ENCODE peak calls at places on chromosomes 6 and 20, in ten cellular contexts. One of them, this sample, is unnamed.

GRCh38 chr20:47843886-47844567 is 58.7 kb upstream of the SULF2 start:
- DNase-seq in heart left ventricle: no peak
- DNase-seq in heart right ventricle: no peak
- DNase-seq in activated T-cell treated with anti-CD3 and anti-CD28 coated beads, Interleukin-2, amount 50 U/mL, for 48 hours: no peak
- DNase-seq in NCI-H524: no peak
- DNase-seq in T-helper 2 cell: no peak
- DNase-seq in HEK293T: no peak
- DNase-seq in Kasumi-1: no peak
- DNase-seq in SW480: peak
- DNase-seq in effector CD4-positive, alpha-beta T cell: no peak
- DNase-seq in this sample: no peak

GRCh38 chr6:47188588-47189021 is 121.1 kb downstream of the TNFRSF21 start:
- DNase-seq in heart left ventricle: no peak
- DNase-seq in heart right ventricle: no peak
- DNase-seq in activated T-cell treated with anti-CD3 and anti-CD28 coated beads, Interleukin-2, amount 50 U/mL, for 48 hours: no peak
- DNase-seq in NCI-H524: no peak
- DNase-seq in T-helper 2 cell: no peak
- DNase-seq in HEK293T: no peak
- DNase-seq in Kasumi-1: no peak
- DNase-seq in SW480: peak
- DNase-seq in effector CD4-positive, alpha-beta T cell: no peak
- DNase-seq in this sample: no peak

GRCh38 chr6:71012871-71013456 is 56.1 kb upstream of the B3GAT2 start:
- DNase-seq in heart left ventricle: no peak
- DNase-seq in heart right ventricle: no peak
- DNase-seq in activated T-cell treated with anti-CD3 and anti-CD28 coated beads, Interleukin-2, amount 50 U/mL, for 48 hours: no peak
- DNase-seq in NCI-H524: peak
- DNase-seq in T-helper 2 cell: no peak
- DNase-seq in HEK293T: peak
- DNase-seq in Kasumi-1: peak
- DNase-seq in SW480: peak
- DNase-seq in effector CD4-positive, alpha-beta T cell: no peak
- DNase-seq in this sample: peak

GRCh38 chr20:22341508-22341907 is 242.9 kb downstream of the FOXA2 start:
- DNase-seq in heart left ventricle: no peak
- DNase-seq in heart right ventricle: no peak
- DNase-seq in activated T-cell treated with anti-CD3 and anti-CD28 coated beads, Interleukin-2, amount 50 U/mL, for 48 hours: no peak
- DNase-seq in NCI-H524: no peak
- DNase-seq in T-helper 2 cell: no peak
- DNase-seq in HEK293T: no peak
- DNase-seq in Kasumi-1: no peak
- DNase-seq in SW480: peak
- DNase-seq in effector CD4-positive, alpha-beta T cell: no peak
- DNase-seq in this sample: no peak

GRCh38 chr6:76574746-76575145 is 502.3 kb upstream of the IMPG1 start:
- DNase-seq in heart left ventricle: no peak
- DNase-seq in heart right ventricle: no peak
- DNase-seq in activated T-cell treated with anti-CD3 and anti-CD28 coated beads, Interleukin-2, amount 50 U/mL, for 48 hours: no peak
- DNase-seq in NCI-H524: no peak
- DNase-seq in T-helper 2 cell: no peak
- DNase-seq in HEK293T: no peak
- DNase-seq in Kasumi-1: no peak
- DNase-seq in SW480: no peak
- DNase-seq in effector CD4-positive, alpha-beta T cell: no peak
- DNase-seq in this sample: no peak

GRCh38 chr20:16350465-16350864 is 222.8 kb downstream of the KIF16B start:
- DNase-seq in heart left ventricle: no peak
- DNase-seq in heart right ventricle: no peak
- DNase-seq in activated T-cell treated with anti-CD3 and anti-CD28 coated beads, Interleukin-2, amount 50 U/mL, for 48 hours: no peak
- DNase-seq in NCI-H524: no peak
- DNase-seq in T-helper 2 cell: no peak
- DNase-seq in HEK293T: no peak
- DNase-seq in Kasumi-1: no peak
- DNase-seq in SW480: no peak
- DNase-seq in effector CD4-positive, alpha-beta T cell: no peak
- DNase-seq in this sample: peak

GRCh38 chr6:11500008-11500407 is 37.5 kb upstream of the TMEM170B start:
- DNase-seq in heart left ventricle: no peak
- DNase-seq in heart right ventricle: no peak
- DNase-seq in activated T-cell treated with anti-CD3 and anti-CD28 coated beads, Interleukin-2, amount 50 U/mL, for 48 hours: no peak
- DNase-seq in NCI-H524: no peak
- DNase-seq in T-helper 2 cell: no peak
- DNase-seq in HEK293T: no peak
- DNase-seq in Kasumi-1: no peak
- DNase-seq in SW480: no peak
- DNase-seq in effector CD4-positive, alpha-beta T cell: no peak
- DNase-seq in this sample: no peak

GRCh38 chr6:91697010-91697694 is 1110.3 kb upstream of the MAP3K7 start:
- DNase-seq in heart left ventricle: no peak
- DNase-seq in heart right ventricle: no peak
- DNase-seq in activated T-cell treated with anti-CD3 and anti-CD28 coated beads, Interleukin-2, amount 50 U/mL, for 48 hours: no peak
- DNase-seq in NCI-H524: no peak
- DNase-seq in T-helper 2 cell: no peak
- DNase-seq in HEK293T: no peak
- DNase-seq in Kasumi-1: no peak
- DNase-seq in SW480: no peak
- DNase-seq in effector CD4-positive, alpha-beta T cell: no peak
- DNase-seq in this sample: no peak

GRCh38 chr6:4316867-4317400 is 181.6 kb upstream of the ECI2 start:
- DNase-seq in heart left ventricle: peak
- DNase-seq in heart right ventricle: peak
- DNase-seq in activated T-cell treated with anti-CD3 and anti-CD28 coated beads, Interleukin-2, amount 50 U/mL, for 48 hours: no peak
- DNase-seq in NCI-H524: no peak
- DNase-seq in T-helper 2 cell: no peak
- DNase-seq in HEK293T: no peak
- DNase-seq in Kasumi-1: peak
- DNase-seq in SW480: no peak
- DNase-seq in effector CD4-positive, alpha-beta T cell: no peak
- DNase-seq in this sample: peak

This sample was measured in pons.